ENCODE peak calls at places on chromosomes 13 and 19, in ten cellular contexts. B is small intestine; Q is thoracic aorta; A is left lung; W is AG04450; R is fibroblast of lung; I is ascending aorta; Z is effector memory CD4-positive, alpha-beta T cell; U is body of pancreas; M is heart right ventricle. X is an unnamed sample.

GRCh38 chr19:8609210-8610040 is 1.1 kb downstream of the ADAMTS10 start:
- DNase-seq in B (no peak), Q (peak; percentile 51), A (peak; percentile 65), W (no peak), R (peak; percentile 59), I (peak; percentile 34), Z (no peak), U (peak; percentile 59), M (peak; percentile 56), X (no peak)

GRCh38 chr13:98480915-98481510 is 95.9 kb downstream of the STK24 start:
- DNase-seq in B (peak; percentile 18), Q (no peak), A (no peak), W (no peak), R (peak; percentile 38), I (no peak), Z (peak; percentile 25), U (peak; percentile 42), M (no peak), X (no peak)

GRCh38 chr19:16807416-16808274 is 21.6 kb upstream of the SIN3B start:
- DNase-seq in B (no peak), Q (no peak), A (no peak), W (no peak), R (no peak), I (no peak), Z (no peak), U (no peak), M (no peak), X (no peak)

GRCh38 chr13:102903659-102904407 is 58.0 kb downstream of the ERCC5 start:
- DNase-seq in B (peak; percentile 47), Q (no peak), A (no peak), W (no peak), R (peak; percentile 44), I (no peak), Z (no peak), U (no peak), M (no peak), X (no peak)

GRCh38 chr19:34577056-34577455 is 95.5 kb downstream of the WTIP start:
- DNase-seq in B (no peak), Q (no peak), A (no peak), W (no peak), R (no peak), I (no peak), Z (no peak), U (no peak), M (no peak), X (no peak)

GRCh38 chr13:25574437-25575426 is 203.0 kb downstream of the ATP8A2 start:
- DNase-seq in B (peak; percentile 78), Q (no peak), A (peak; percentile 53), W (peak; percentile 61), R (peak; percentile 88), I (no peak), Z (peak; percentile 20), U (peak; percentile 84), M (peak; percentile 85), X (peak; percentile 62)

GRCh38 chr19:49790866-49791265 is 22.2 kb downstream of the FUZ start:
- DNase-seq in B (no peak), Q (no peak), A (no peak), W (no peak), R (peak; percentile 56), I (no peak), Z (no peak), U (peak; percentile 38), M (no peak), X (no peak)

GRCh38 chr13:87331178-87331577 is 340.0 kb upstream of the SLITRK5 start:
- DNase-seq in B (no peak), Q (no peak), A (no peak), W (no peak), R (peak; percentile 74), I (no peak), Z (no peak), U (no peak), M (peak; percentile 34), X (no peak)

GRCh38 chr19:58559275-58560006 is 1.0 kb upstream of the UBE2M start:
- DNase-seq in B (peak; percentile 86), Q (peak; percentile 76), A (peak; percentile 95), W (peak; percentile 77), R (peak; percentile 92), I (peak; percentile 60), Z (no peak), U (peak; percentile 94), M (peak; percentile 94), X (no peak)

GRCh38 chr13:35554972-35555623 is 78.6 kb upstream of the MAB21L1 start:
- DNase-seq in B (no peak), Q (no peak), A (no peak), W (no peak), R (no peak), I (no peak), Z (no peak), U (no peak), M (no peak), X (no peak)

GRCh38 chr13:35552172-35552844 is 75.8 kb upstream of the MAB21L1 start:
- DNase-seq in B (no peak), Q (no peak), A (no peak), W (no peak), R (peak; percentile 18), I (no peak), Z (no peak), U (no peak), M (no peak), X (no peak)

GRCh38 chr13:35548790-35549189 is 72.3 kb upstream of the MAB21L1 start:
- DNase-seq in B (no peak), Q (no peak), A (no peak), W (no peak), R (no peak), I (no peak), Z (no peak), U (no peak), M (no peak), X (no peak)

GRCh38 chr13:35549481-35549880 is 73.0 kb upstream of the MAB21L1 start:
- DNase-seq in B (peak; percentile 10), Q (no peak), A (no peak), W (no peak), R (peak; percentile 62), I (no peak), Z (no peak), U (no peak), M (no peak), X (no peak)
- H3K27ac ChIP-seq in B (no peak overlapping the region), Q (no peak overlapping the region), A (no peak overlapping the region), W (no peak overlapping the region), R (no peak overlapping the region), I (no peak overlapping the region), Z (no peak overlapping the region), U (no peak overlapping the region), M (no peak overlapping the region), X (no peak overlapping the region)

GRCh38 chr19:11578342-11579142 is 1.1 kb upstream of the ACP5 start:
- DNase-seq in B (peak; percentile 42), Q (no peak), A (peak; percentile 93), W (no peak), R (peak; percentile 9), I (no peak), Z (no peak), U (peak; percentile 64), M (peak; percentile 54), X (peak; percentile 66)

GRCh38 chr19:11577451-11578341 is at the start of gene ACP5:
- DNase-seq in B (no peak), Q (no peak), A (peak; percentile 68), W (no peak), R (no peak), I (no peak), Z (no peak), U (no peak), M (no peak), X (no peak)

GRCh38 chr19:11580665-11581418 is 3.4 kb upstream of the ACP5 start:
- DNase-seq in B (no peak), Q (no peak), A (no peak), W (no peak), R (no peak), I (no peak), Z (no peak), U (peak; percentile 37), M (no peak), X (no peak)

GRCh38 chr19:11576186-11576585 is 1.3 kb downstream of the ACP5 start:
- DNase-seq in B (no peak), Q (no peak), A (no peak), W (no peak), R (no peak), I (no peak), Z (no peak), U (no peak), M (no peak), X (no peak)

GRCh38 chr19:11581740-11582139 is 4.3 kb upstream of the ACP5 start:
- DNase-seq in B (no peak), Q (no peak), A (no peak), W (no peak), R (no peak), I (no peak), Z (no peak), U (peak; percentile 10), M (no peak), X (no peak)
- H3K4me3 ChIP-seq in B (no peak overlapping the region), Q (no peak overlapping the region), A (no peak overlapping the region), W (no peak overlapping the region), R (no peak overlapping the region), I (no peak overlapping the region), Z (no peak overlapping the region), U (no peak overlapping the region), M (no peak overlapping the region), X (peak overlapping the region; percentile 63)

DNA sequence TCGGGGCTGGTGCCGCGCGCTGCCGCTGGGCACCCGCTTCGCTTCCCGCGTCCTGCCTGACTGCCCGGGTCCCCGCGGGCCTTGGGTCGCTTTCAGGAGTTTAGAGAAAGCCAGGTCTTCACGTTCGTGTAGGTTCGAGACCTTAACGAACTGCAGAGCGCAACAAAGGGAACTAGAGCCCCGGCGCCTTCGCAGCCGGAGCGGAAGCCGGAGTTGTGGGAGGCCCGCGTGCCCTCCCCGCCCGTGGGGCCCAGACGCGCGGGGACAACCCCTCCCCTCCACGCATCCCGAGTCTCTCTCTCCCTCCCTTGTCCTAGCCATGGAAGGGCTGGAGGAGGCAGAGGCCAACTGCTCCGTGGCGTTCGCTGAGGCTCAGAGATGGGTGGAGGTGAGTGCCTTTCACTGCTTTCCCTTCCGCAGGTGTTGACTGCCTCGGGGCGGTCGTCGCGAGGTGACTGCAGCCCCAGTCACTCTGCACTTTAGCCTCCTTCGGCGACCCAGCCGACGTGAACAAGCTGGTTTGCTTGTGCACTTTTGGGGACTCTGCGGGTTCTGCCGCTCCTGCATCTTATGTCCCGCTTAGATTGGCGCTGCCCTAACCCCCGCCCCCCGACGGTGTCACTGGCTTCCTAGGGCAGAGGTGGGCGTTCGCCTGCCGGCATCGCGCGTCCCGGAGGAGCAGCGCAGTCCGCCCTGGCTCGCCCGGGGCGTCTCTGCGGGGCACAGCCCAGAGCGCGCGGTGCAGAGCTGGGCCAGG is 387 bp downstream of the LMO7 start:
- DNase-seq in B (peak; percentile 39), Q (no peak), A (peak; percentile 39), W (no peak), R (peak; percentile 39), I (no peak), Z (peak; percentile 3), U (peak; percentile 13), M (peak; percentile 9), X (peak; percentile 62)
- H3K27ac ChIP-seq in B (no peak overlapping the region), Q (peak overlapping the region; percentile 15), A (peak overlapping the region; percentile 72), W (peak overlapping the region; percentile 77), R (peak overlapping the region; percentile 87), I (peak overlapping the region; percentile 73), Z (peak overlapping the region; percentile 52), U (peak overlapping the region; percentile 78), M (peak overlapping the region; percentile 59), X (no peak overlapping the region)

DNA sequence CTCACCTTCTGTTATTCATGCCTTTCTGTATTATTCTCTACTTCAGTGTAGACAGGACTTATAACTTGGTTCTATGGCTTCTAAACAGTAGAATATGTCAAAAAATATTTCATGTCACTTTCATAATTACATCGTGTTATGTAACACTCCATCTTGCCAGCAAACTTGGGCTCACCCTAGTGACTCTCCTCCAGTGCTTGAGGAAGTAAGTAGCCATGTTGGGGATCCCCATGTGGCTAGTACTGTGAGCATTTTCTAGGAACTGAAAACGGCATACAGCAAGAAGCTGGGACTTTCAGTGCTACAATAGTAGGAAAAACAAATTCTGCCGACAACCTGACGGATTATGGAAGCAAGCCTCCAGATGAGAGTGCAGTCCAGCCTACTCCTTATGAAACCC is 495.6 kb downstream of the SLITRK6 start:
- DNase-seq in B (no peak), Q (no peak), A (no peak), W (no peak), R (no peak), I (no peak), Z (no peak), U (no peak), M (no peak), X (no peak)
- H3K4me3 ChIP-seq in B (no peak overlapping the region), Q (no peak overlapping the region), A (no peak overlapping the region), W (no peak overlapping the region), R (no peak overlapping the region), I (no peak overlapping the region), Z (no peak overlapping the region), U (no peak overlapping the region), M (no peak overlapping the region), X (no peak overlapping the region)

X was measured in CD4-positive, CD25-positive, alpha-beta regulatory T cell.